ENCODE peak calls at places on chromosome 4, in nine cellular contexts. One of them, this sample, is unnamed. For H3K4me1, the result is how much of the 10 kb centered on the place peaks cover.

GRCh38 chr4:1043658-1044468 is 32.4 kb downstream of the FGFRL1 start:
- DNase-seq in sigmoid colon: peak
- DNase-seq in Panc1: peak
- DNase-seq in astrocyte: peak
- DNase-seq in lower lobe of right lung: peak
- DNase-seq in IMR-90: peak
- DNase-seq in neural progenitor cell: peak
- DNase-seq in CD8-positive, alpha-beta T cell: no peak
- DNase-seq in heart left ventricle: peak
- DNase-seq in this sample: peak

GRCh38 chr4:187158003-187158402 is 434.3 kb upstream of the FAT1 start:
- DNase-seq in heart left ventricle: no peak
- DNase-seq in sigmoid colon: no peak
- DNase-seq in lower lobe of right lung: no peak
- DNase-seq in Panc1: no peak
- DNase-seq in CD8-positive, alpha-beta T cell: no peak
- DNase-seq in astrocyte: no peak
- DNase-seq in IMR-90: no peak
- DNase-seq in neural progenitor cell: no peak
- DNase-seq in this sample: no peak

GRCh38 chr4:141011799-141012377 is 121.4 kb downstream of the RNF150 start:
- DNase-seq in astrocyte: no peak
- DNase-seq in sigmoid colon: peak
- DNase-seq in IMR-90: no peak
- DNase-seq in Panc1: no peak
- DNase-seq in neural progenitor cell: no peak
- DNase-seq in heart left ventricle: peak
- DNase-seq in lower lobe of right lung: no peak
- DNase-seq in CD8-positive, alpha-beta T cell: no peak
- DNase-seq in this sample: no peak

GRCh38 chr4:13539047-13539720 is 5.1 kb downstream of the NKX3-2 start:
- DNase-seq in Panc1: no peak
- DNase-seq in CD8-positive, alpha-beta T cell: no peak
- DNase-seq in neural progenitor cell: peak
- DNase-seq in lower lobe of right lung: no peak
- DNase-seq in IMR-90: no peak
- DNase-seq in heart left ventricle: no peak
- DNase-seq in astrocyte: no peak
- DNase-seq in sigmoid colon: peak
- DNase-seq in this sample: no peak

GRCh38 chr4:3531306-3531886 is 826 bp downstream of the LRPAP1 start:
- DNase-seq in sigmoid colon: no peak
- DNase-seq in CD8-positive, alpha-beta T cell: no peak
- DNase-seq in heart left ventricle: no peak
- DNase-seq in IMR-90: no peak
- DNase-seq in Panc1: no peak
- DNase-seq in lower lobe of right lung: no peak
- DNase-seq in neural progenitor cell: no peak
- DNase-seq in astrocyte: no peak
- DNase-seq in this sample: no peak

GRCh38 chr4:185914583-185915199 is 102.7 kb upstream of the SORBS2 start:
- DNase-seq in Panc1: no peak
- DNase-seq in heart left ventricle: no peak
- DNase-seq in CD8-positive, alpha-beta T cell: no peak
- DNase-seq in neural progenitor cell: no peak
- DNase-seq in astrocyte: peak
- DNase-seq in lower lobe of right lung: no peak
- DNase-seq in IMR-90: peak
- DNase-seq in sigmoid colon: no peak
- DNase-seq in this sample: no peak

GRCh38 chr4:140138428-140138827 is 15.6 kb downstream of the MAML3 start:
- DNase-seq in lower lobe of right lung: no peak
- DNase-seq in CD8-positive, alpha-beta T cell: no peak
- DNase-seq in heart left ventricle: no peak
- DNase-seq in Panc1: no peak
- DNase-seq in astrocyte: no peak
- DNase-seq in neural progenitor cell: peak
- DNase-seq in IMR-90: no peak
- DNase-seq in sigmoid colon: no peak
- DNase-seq in this sample: peak

GRCh38 chr4:7461171-7461570 is 26.4 kb upstream of the PSAPL1 start:
- DNase-seq in CD8-positive, alpha-beta T cell: no peak
- DNase-seq in Panc1: no peak
- DNase-seq in neural progenitor cell: peak
- DNase-seq in astrocyte: no peak
- DNase-seq in heart left ventricle: no peak
- DNase-seq in IMR-90: no peak
- DNase-seq in sigmoid colon: no peak
- DNase-seq in lower lobe of right lung: no peak
- DNase-seq in this sample: no peak

DNA sequence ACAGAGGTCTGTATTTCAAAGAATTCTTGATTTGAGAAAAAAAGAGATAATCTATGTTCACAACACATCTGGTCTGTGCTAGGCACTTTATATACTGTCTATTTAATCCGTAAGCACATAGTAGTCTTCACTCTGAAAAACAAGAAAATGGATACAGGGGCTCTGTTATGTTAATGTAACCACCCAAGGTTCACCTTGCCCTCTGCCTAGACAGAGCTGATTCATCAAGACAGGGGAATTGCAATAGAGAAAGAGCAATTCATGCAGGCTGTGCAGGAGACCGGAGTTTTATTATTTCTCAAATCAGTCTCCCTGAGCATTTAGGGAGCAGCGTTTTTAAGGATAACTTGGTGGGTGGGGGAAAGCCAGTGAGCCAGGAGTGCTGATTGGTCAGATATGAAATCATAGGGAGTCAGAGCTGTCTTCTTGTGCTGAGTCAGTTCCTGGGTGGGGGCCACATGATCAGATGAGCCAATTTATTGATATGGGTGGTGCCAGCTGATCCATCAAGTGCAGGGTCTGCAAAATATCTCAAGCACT is 92.8 kb upstream of the TNIP3 start:
- DNase-seq in Panc1: no peak
- DNase-seq in neural progenitor cell: no peak
- DNase-seq in CD8-positive, alpha-beta T cell: no peak
- DNase-seq in lower lobe of right lung: no peak
- DNase-seq in IMR-90: no peak
- DNase-seq in sigmoid colon: no peak
- DNase-seq in astrocyte: no peak
- DNase-seq in heart left ventricle: no peak
- DNase-seq in this sample: no peak
- H3K27ac ChIP-seq in Panc1: no peak
- H3K27ac ChIP-seq in neural progenitor cell: no peak
- H3K27ac ChIP-seq in CD8-positive, alpha-beta T cell: no peak
- H3K27ac ChIP-seq in lower lobe of right lung: no peak
- H3K27ac ChIP-seq in IMR-90: no peak
- H3K27ac ChIP-seq in sigmoid colon: no peak
- H3K27ac ChIP-seq in astrocyte: peak
- H3K27ac ChIP-seq in heart left ventricle: no peak
- H3K27ac ChIP-seq in this sample: no peak

DNA sequence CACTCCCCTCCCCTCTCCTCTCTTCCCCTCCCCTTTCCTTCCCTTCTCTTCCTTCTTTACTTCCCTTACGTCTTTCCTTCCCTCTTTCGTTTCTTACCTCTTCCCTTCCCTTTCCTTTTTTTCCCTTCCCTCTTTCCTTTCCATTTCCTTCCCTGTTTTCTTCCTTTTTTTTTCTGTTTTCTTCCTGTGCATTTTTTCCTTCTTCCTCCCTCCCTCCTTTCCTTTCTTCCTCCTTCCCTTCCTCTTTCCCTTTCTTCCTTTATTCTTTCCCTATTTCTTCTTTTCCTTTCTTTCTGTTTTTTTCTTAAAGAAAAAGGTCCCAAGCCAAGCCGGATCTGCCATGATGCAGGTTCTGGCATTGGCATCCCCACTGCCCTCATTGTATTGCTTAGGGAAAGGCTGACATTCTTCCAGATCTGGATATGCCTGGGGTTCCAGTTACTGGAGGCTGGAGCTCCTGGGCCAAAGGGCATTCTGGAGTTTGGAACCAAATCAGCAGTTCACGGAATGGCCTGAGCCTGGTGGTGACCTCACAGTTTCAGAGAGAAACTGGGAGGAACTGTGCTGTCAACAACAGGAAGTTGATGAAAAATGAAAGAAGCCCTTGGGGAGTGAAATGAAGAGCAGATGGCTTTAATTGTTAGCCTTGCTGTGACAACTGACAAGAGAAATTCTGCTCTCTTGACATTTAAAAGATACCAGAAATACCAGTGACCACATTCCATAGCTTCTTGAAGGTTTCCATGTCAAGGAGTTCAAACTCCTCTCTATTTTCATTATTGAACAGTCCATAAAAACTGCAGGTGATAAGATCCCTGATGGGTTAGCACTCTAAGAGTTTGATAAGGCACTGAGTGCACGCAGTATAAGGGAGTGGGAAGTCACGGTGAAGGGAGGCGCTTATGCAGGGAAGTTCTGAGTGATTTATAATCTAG is 622.1 kb downstream of the SPRY1 start:
- DNase-seq in sigmoid colon: peak
- DNase-seq in astrocyte: peak
- DNase-seq in CD8-positive, alpha-beta T cell: no peak
- DNase-seq in heart left ventricle: peak
- DNase-seq in lower lobe of right lung: no peak
- DNase-seq in Panc1: no peak
- DNase-seq in neural progenitor cell: no peak
- DNase-seq in IMR-90: peak
- DNase-seq in this sample: peak
- TF ChIP-seq CTCF in sigmoid colon: no peak
- TF ChIP-seq CTCF in astrocyte: no peak
- TF ChIP-seq CTCF in CD8-positive, alpha-beta T cell: no peak
- TF ChIP-seq CTCF in heart left ventricle: no peak
- TF ChIP-seq CTCF in lower lobe of right lung: no peak
- TF ChIP-seq CTCF in Panc1: no peak
- TF ChIP-seq CTCF in neural progenitor cell: no peak
- TF ChIP-seq CTCF in IMR-90: no peak
- TF ChIP-seq CTCF in this sample: no peak

GRCh38 chr4:108367751-108368150 is 199.0 kb upstream of the LEF1 start:
- DNase-seq in CD8-positive, alpha-beta T cell: no peak
- DNase-seq in astrocyte: no peak
- DNase-seq in IMR-90: no peak
- DNase-seq in Panc1: no peak
- DNase-seq in sigmoid colon: no peak
- DNase-seq in heart left ventricle: no peak
- DNase-seq in neural progenitor cell: no peak
- DNase-seq in lower lobe of right lung: no peak
- DNase-seq in this sample: no peak

GRCh38 chr4:108370826-108371225 is 202.1 kb upstream of the LEF1 start:
- DNase-seq in IMR-90: no peak
- DNase-seq in neural progenitor cell: no peak
- DNase-seq in Panc1: no peak
- DNase-seq in sigmoid colon: no peak
- DNase-seq in astrocyte: no peak
- DNase-seq in lower lobe of right lung: no peak
- DNase-seq in CD8-positive, alpha-beta T cell: no peak
- DNase-seq in heart left ventricle: no peak
- DNase-seq in this sample: no peak

GRCh38 chr4:108372678-108373077 is 203.9 kb upstream of the LEF1 start:
- DNase-seq in sigmoid colon: no peak
- DNase-seq in astrocyte: no peak
- DNase-seq in IMR-90: no peak
- DNase-seq in Panc1: no peak
- DNase-seq in neural progenitor cell: no peak
- DNase-seq in heart left ventricle: no peak
- DNase-seq in lower lobe of right lung: no peak
- DNase-seq in CD8-positive, alpha-beta T cell: peak
- DNase-seq in this sample: no peak

GRCh38 chr4:108369035-108369655 is 200.4 kb upstream of the LEF1 start:
- DNase-seq in heart left ventricle: no peak
- DNase-seq in neural progenitor cell: no peak
- DNase-seq in IMR-90: no peak
- DNase-seq in astrocyte: no peak
- DNase-seq in CD8-positive, alpha-beta T cell: no peak
- DNase-seq in lower lobe of right lung: no peak
- DNase-seq in Panc1: no peak
- DNase-seq in sigmoid colon: no peak
- DNase-seq in this sample: no peak

DNA sequence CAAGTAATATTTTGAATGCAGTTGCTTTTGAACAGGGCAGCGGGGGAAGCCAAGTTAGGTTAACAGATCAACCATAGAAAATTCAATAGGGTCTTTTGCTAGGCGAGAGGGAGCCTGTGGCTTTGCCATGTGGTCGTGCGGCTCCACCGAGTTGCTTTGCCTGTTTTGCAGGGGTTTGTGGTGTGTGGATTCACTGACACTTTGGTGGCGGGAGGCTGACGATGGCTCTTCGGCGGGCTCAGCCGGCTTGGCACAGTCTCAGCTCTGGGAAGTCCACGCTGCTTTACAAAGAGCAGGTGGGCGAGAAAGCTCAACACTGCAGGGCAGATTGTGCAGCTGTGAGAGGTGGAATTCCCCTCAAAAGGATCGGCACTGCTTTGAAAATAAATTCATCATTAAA is 201.6 kb upstream of the LEF1 start:
- DNase-seq in Panc1: no peak
- DNase-seq in neural progenitor cell: peak
- DNase-seq in heart left ventricle: no peak
- DNase-seq in IMR-90: no peak
- DNase-seq in lower lobe of right lung: no peak
- DNase-seq in astrocyte: no peak
- DNase-seq in sigmoid colon: no peak
- DNase-seq in CD8-positive, alpha-beta T cell: peak
- DNase-seq in this sample: no peak
- H3K4me1 ChIP-seq in Panc1: under half
- H3K4me1 ChIP-seq in neural progenitor cell: half or more
- H3K4me1 ChIP-seq in heart left ventricle: under half
- H3K4me1 ChIP-seq in IMR-90: under half
- H3K4me1 ChIP-seq in lower lobe of right lung: under half
- H3K4me1 ChIP-seq in astrocyte: under half
- H3K4me1 ChIP-seq in sigmoid colon: under half
- H3K4me1 ChIP-seq in CD8-positive, alpha-beta T cell: under half
- H3K4me1 ChIP-seq in this sample: under half

DNA sequence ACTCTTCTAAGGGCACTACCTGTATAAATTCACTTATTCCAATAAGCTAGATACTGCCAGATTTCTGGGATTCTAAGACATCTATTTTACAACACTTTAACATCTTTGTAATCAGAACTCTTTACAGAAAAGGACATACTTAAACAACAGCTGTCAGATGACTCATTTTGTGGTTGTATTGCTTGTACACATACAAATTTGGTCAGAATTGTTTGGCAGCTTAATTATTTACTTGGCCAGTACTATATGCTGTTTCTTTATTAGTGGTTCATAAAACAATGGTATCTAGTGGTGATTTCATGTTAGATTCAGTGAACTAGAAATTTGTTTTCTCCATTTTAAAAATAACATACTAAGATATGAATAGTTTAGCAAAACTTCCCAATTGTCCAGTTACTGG is 27.2 kb downstream of the PALLD start:
- DNase-seq in sigmoid colon: no peak
- DNase-seq in CD8-positive, alpha-beta T cell: no peak
- DNase-seq in IMR-90: peak
- DNase-seq in heart left ventricle: no peak
- DNase-seq in neural progenitor cell: no peak
- DNase-seq in Panc1: no peak
- DNase-seq in astrocyte: peak
- DNase-seq in lower lobe of right lung: no peak
- DNase-seq in this sample: no peak
- H3K27ac ChIP-seq in sigmoid colon: no peak
- H3K27ac ChIP-seq in CD8-positive, alpha-beta T cell: no peak
- H3K27ac ChIP-seq in IMR-90: no peak
- H3K27ac ChIP-seq in heart left ventricle: peak
- H3K27ac ChIP-seq in neural progenitor cell: no peak
- H3K27ac ChIP-seq in Panc1: no peak
- H3K27ac ChIP-seq in astrocyte: no peak
- H3K27ac ChIP-seq in lower lobe of right lung: no peak
- H3K27ac ChIP-seq in this sample: no peak